ENCODE peak calls at places on chromosomes 11 and 22, in ten cellular contexts. U is heart left ventricle; T is testis; Y is uterus; O is neural progenitor cell; L is hepatocyte; Z is CD8-positive, alpha-beta T cell; R is tibial artery; E is IMR-90; W is body of pancreas. S is an unnamed sample.

GRCh38 chr22:36256474-36256873 is 3.5 kb downstream of the APOL1 start:
- DNase-seq in U (no peak), T (no peak), Y (no peak), O (no peak), L (no peak), Z (no peak), R (no peak), E (peak; percentile 55), W (no peak), S (no peak)

GRCh38 chr11:26198697-26199096 is 133.2 kb upstream of the ANO3 start:
- DNase-seq in U (no peak), T (no peak), Y (no peak), O (no peak), L (no peak), Z (no peak), R (no peak), E (no peak), W (no peak), S (no peak)

GRCh38 chr11:28169816-28170215 is 61.6 kb downstream of the METTL15 start:
- DNase-seq in U (no peak), T (no peak), Y (no peak), O (no peak), L (no peak), Z (no peak), R (no peak), E (peak; percentile 71), W (no peak), S (no peak)

GRCh38 chr11:34671946-34672345 is 51.1 kb downstream of the EHF start:
- DNase-seq in U (no peak), T (no peak), Y (no peak), O (peak; percentile 64), L (no peak), Z (no peak), R (no peak), E (no peak), W (no peak), S (no peak)

GRCh38 chr22:48218889-48219420 is 1456.5 kb downstream of the TBC1D22A start:
- DNase-seq in U (no peak), T (peak; percentile 3), Y (no peak), O (peak; percentile 28), L (no peak), Z (no peak), R (peak; percentile 33), E (no peak), W (no peak), S (no peak)

GRCh38 chr11:100752371-100753073 is 65.4 kb downstream of the ARHGAP42 start:
- DNase-seq in U (no peak), T (no peak), Y (no peak), O (no peak), L (no peak), Z (no peak), R (no peak), E (no peak), W (no peak), S (no peak)

GRCh38 chr11:79054636-79055035 is 386.2 kb downstream of the TENM4 start:
- DNase-seq in U (no peak), T (no peak), Y (no peak), O (no peak), L (no peak), Z (no peak), R (no peak), E (peak; percentile 87), W (no peak), S (no peak)

GRCh38 chr11:112321521-112322172 is 61.0 kb upstream of the PLET1 start:
- DNase-seq in U (peak; percentile 49), T (no peak), Y (no peak), O (no peak), L (peak; percentile 83), Z (no peak), R (no peak), E (peak; percentile 89), W (peak; percentile 73), S (no peak)

GRCh38 chr11:100876826-100877545 is 189.9 kb downstream of the ARHGAP42 start:
- DNase-seq in U (no peak), T (no peak), Y (no peak), O (no peak), L (peak; percentile 27), Z (no peak), R (no peak), E (peak; percentile 98), W (no peak), S (no peak)

GRCh38 chr11:1757861-1758610 is 5.7 kb downstream of the CTSD start:
- DNase-seq in U (no peak), T (no peak), Y (no peak), O (no peak), L (no peak), Z (peak; percentile 64), R (no peak), E (no peak), W (no peak), S (peak; percentile 65)

GRCh38 chr11:109971184-109971523 is 122.0 kb upstream of the ZC3H12C start:
- DNase-seq in U (no peak), T (no peak), Y (no peak), O (peak; percentile 12), L (no peak), Z (no peak), R (no peak), E (peak; percentile 84), W (no peak), S (no peak)

GRCh38 chr11:65870706-65871681 is 1.6 kb downstream of the EFEMP2 start:
- DNase-seq in U (peak; percentile 71), T (no peak), Y (no peak), O (no peak), L (no peak), Z (peak; percentile 12), R (peak; percentile 67), E (no peak), W (no peak), S (no peak)
- H3K4me1 ChIP-seq in U (peaks cover 45% of the 10 kb centered on the region), T (peaks cover 14% of the 10 kb centered on the region), Y (peaks cover 8% of the 10 kb centered on the region), O (peaks cover 4% of the 10 kb centered on the region), L (no peaks in the 10 kb centered on the region), Z (peaks cover 28% of the 10 kb centered on the region), R (peaks cover 34% of the 10 kb centered on the region), E (peaks cover 14% of the 10 kb centered on the region), W (peaks cover 25% of the 10 kb centered on the region), S (no peaks in the 10 kb centered on the region)

GRCh38 chr22:42974223-42974622 is 40.7 kb downstream of the PACSIN2 start:
- DNase-seq in U (no peak), T (no peak), Y (no peak), O (no peak), L (no peak), Z (no peak), R (no peak), E (no peak), W (no peak), S (no peak)
- H3K4me1 ChIP-seq in U (peaks cover 52% of the 10 kb centered on the region), T (peaks cover 12% of the 10 kb centered on the region), Y (peaks cover 7% of the 10 kb centered on the region), O (peaks cover 21% of the 10 kb centered on the region), L (peaks cover 34% of the 10 kb centered on the region), Z (no peaks in the 10 kb centered on the region), R (peaks cover 70% of the 10 kb centered on the region), E (peaks cover 23% of the 10 kb centered on the region), W (peaks cover 60% of the 10 kb centered on the region), S (peaks cover 29% of the 10 kb centered on the region)

GRCh38 chr22:24986816-24987215 is 34.3 kb downstream of the KIAA1671 start:
- DNase-seq in U (no peak), T (no peak), Y (no peak), O (no peak), L (no peak), Z (no peak), R (no peak), E (no peak), W (no peak), S (no peak)

GRCh38 chr22:24989541-24989951 is 37.0 kb downstream of the KIAA1671 start:
- DNase-seq in U (no peak), T (peak; percentile 49), Y (no peak), O (no peak), L (no peak), Z (no peak), R (no peak), E (no peak), W (no peak), S (no peak)

GRCh38 chr22:24990344-24990905 is 37.9 kb downstream of the KIAA1671 start:
- DNase-seq in U (no peak), T (no peak), Y (no peak), O (no peak), L (no peak), Z (no peak), R (no peak), E (no peak), W (no peak), S (no peak)

GRCh38 chr22:24985824-24986214 is 33.3 kb downstream of the KIAA1671 start:
- DNase-seq in U (peak; percentile 72), T (no peak), Y (peak; percentile 16), O (no peak), L (no peak), Z (no peak), R (peak; percentile 73), E (peak; percentile 10), W (no peak), S (no peak)

DNA sequence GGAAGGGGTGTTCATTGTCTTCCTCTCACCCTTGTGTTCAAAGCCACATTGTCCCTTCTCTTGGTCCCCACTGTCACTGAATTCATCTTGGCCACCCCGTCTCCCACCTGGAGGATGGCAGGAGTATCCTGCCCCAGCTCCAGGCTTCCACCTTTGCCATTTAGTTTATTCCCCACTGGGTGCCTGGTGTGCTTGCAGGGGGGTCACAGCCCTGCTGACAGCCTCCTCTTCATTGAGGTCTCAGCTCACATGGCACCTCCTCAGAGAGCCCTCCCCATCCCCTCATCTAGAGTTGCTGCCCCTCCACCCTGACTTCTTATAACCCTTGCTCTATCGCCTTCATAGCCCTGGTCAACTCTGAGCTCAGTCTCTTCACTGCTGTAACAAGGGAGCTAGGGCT is 36.6 kb downstream of the KIAA1671 start:
- DNase-seq in U (no peak), T (no peak), Y (no peak), O (no peak), L (no peak), Z (no peak), R (no peak), E (no peak), W (no peak), S (no peak)
- H3K4me1 ChIP-seq in U (peaks cover 50% of the 10 kb centered on the region), T (peaks cover 5% of the 10 kb centered on the region), Y (no peaks in the 10 kb centered on the region), O (peaks cover 27% of the 10 kb centered on the region), L (peaks cover 3% of the 10 kb centered on the region), Z (peaks cover 7% of the 10 kb centered on the region), R (peaks cover 29% of the 10 kb centered on the region), E (no peaks in the 10 kb centered on the region), W (no peaks in the 10 kb centered on the region), S (peaks cover 14% of the 10 kb centered on the region)

GRCh38 chr11:57322881-57323467 is 1.8 kb downstream of the TNKS1BP1 start:
- DNase-seq in U (no peak), T (no peak), Y (no peak), O (no peak), L (no peak), Z (no peak), R (no peak), E (no peak), W (no peak), S (no peak)

GRCh38 chr11:57320719-57321387 is 3.9 kb downstream of the TNKS1BP1 start:
- DNase-seq in U (no peak), T (no peak), Y (no peak), O (no peak), L (peak; percentile 67), Z (no peak), R (no peak), E (no peak), W (no peak), S (no peak)

GRCh38 chr11:57323503-57324153 is 1.1 kb downstream of the TNKS1BP1 start:
- DNase-seq in U (no peak), T (peak; percentile 44), Y (no peak), O (no peak), L (peak; percentile 49), Z (no peak), R (no peak), E (peak; percentile 40), W (no peak), S (no peak)

GRCh38 chr11:57321388-57321995 is 3.3 kb downstream of the TNKS1BP1 start:
- DNase-seq in U (no peak), T (no peak), Y (no peak), O (no peak), L (peak; percentile 39), Z (no peak), R (no peak), E (no peak), W (no peak), S (no peak)

GRCh38 chr11:57321996-57322880 is 2.5 kb downstream of the TNKS1BP1 start:
- DNase-seq in U (peak; percentile 94), T (peak; percentile 91), Y (peak; percentile 94), O (peak; percentile 88), L (peak; percentile 96), Z (no peak), R (peak; percentile 98), E (peak; percentile 98), W (peak; percentile 91), S (peak; percentile 92)
- H3K4me1 ChIP-seq in U (peaks cover 56% of the 10 kb centered on the region), T (peaks cover 56% of the 10 kb centered on the region), Y (peaks cover 13% of the 10 kb centered on the region), O (peaks cover 38% of the 10 kb centered on the region), L (peaks cover 44% of the 10 kb centered on the region), Z (peaks cover 29% of the 10 kb centered on the region), R (peaks cover 75% of the 10 kb centered on the region), E (peaks cover 27% of the 10 kb centered on the region), W (peaks cover 79% of the 10 kb centered on the region), S (peaks cover 79% of the 10 kb centered on the region)